ENCODE peak calls at places on chromosome 9, in four cellular contexts. D, H, T and J are unnamed samples.

GRCh38 chr9:114532561-114533237 is 27.4 kb upstream of the WHRN start:
- DNase-seq in D (no peak), H (no peak), T (no peak), J (no peak)

GRCh38 chr9:129197978-129198736 is 20.1 kb upstream of the IER5L start:
- DNase-seq in D (no peak), H (no peak), T (peak), J (no peak)

GRCh38 chr9:19720374-19720773 is 68.5 kb downstream of the SLC24A2 start:
- DNase-seq in D (no peak), H (no peak), T (peak), J (no peak)

GRCh38 chr9:128394404-128395168 is 23.4 kb downstream of the URM1 start:
- DNase-seq in D (no peak), H (no peak), T (no peak), J (no peak)

GRCh38 chr9:26863074-26863473 is 29.5 kb downstream of the CAAP1 start:
- DNase-seq in D (no peak), H (no peak), T (no peak), J (no peak)

GRCh38 chr9:6924149-6924548 is 166.4 kb downstream of the KDM4C start:
- DNase-seq in D (no peak), H (no peak), T (no peak), J (no peak)

GRCh38 chr9:136074706-136075105 is 20.4 kb downstream of the NACC2 start:
- DNase-seq in D (no peak), H (no peak), T (no peak), J (no peak)

GRCh38 chr9:106947501-106947900 is 84.5 kb downstream of the ZNF462 start:
- DNase-seq in D (no peak), H (no peak), T (no peak), J (peak)